ENCODE peak calls at places on chromosomes 4 and X, in nine cellular contexts. One of them, this sample, is unnamed.

GRCh38 chr4:10783351-10783750 is 98.8 kb upstream of the CLNK start:
- DNase-seq in H9: no peak
- DNase-seq in spleen: no peak
- DNase-seq in Caco-2: no peak
- DNase-seq in ovary: no peak
- DNase-seq in fibroblast of lung: peak; percentile 74
- DNase-seq in right atrium auricular region: no peak
- DNase-seq in mesothelial cell of epicardium: no peak
- DNase-seq in left ventricle myocardium inferior: no peak
- DNase-seq in this sample: no peak

GRCh38 chr4:7156273-7157139 is 35.8 kb upstream of the SORCS2 start:
- DNase-seq in H9: peak; percentile 79
- DNase-seq in spleen: peak; percentile 53
- DNase-seq in Caco-2: peak; percentile 25
- DNase-seq in ovary: peak; percentile 73
- DNase-seq in fibroblast of lung: peak; percentile 28
- DNase-seq in right atrium auricular region: no peak
- DNase-seq in mesothelial cell of epicardium: no peak
- DNase-seq in left ventricle myocardium inferior: peak; percentile 41
- DNase-seq in this sample: peak; percentile 11

GRCh38 chr4:85457752-85458467 is 17.0 kb upstream of the ARHGAP24 start:
- DNase-seq in H9: no peak
- DNase-seq in spleen: no peak
- DNase-seq in Caco-2: no peak
- DNase-seq in ovary: no peak
- DNase-seq in fibroblast of lung: peak; percentile 26
- DNase-seq in right atrium auricular region: no peak
- DNase-seq in mesothelial cell of epicardium: no peak
- DNase-seq in left ventricle myocardium inferior: no peak
- DNase-seq in this sample: no peak

GRCh38 chr4:168803727-168804126 is 206.3 kb downstream of the CBR4 start:
- DNase-seq in H9: peak; percentile 40
- DNase-seq in spleen: no peak
- DNase-seq in Caco-2: no peak
- DNase-seq in ovary: no peak
- DNase-seq in fibroblast of lung: peak; percentile 62
- DNase-seq in right atrium auricular region: no peak
- DNase-seq in mesothelial cell of epicardium: no peak
- DNase-seq in left ventricle myocardium inferior: no peak
- DNase-seq in this sample: no peak

GRCh38 chr4:124135409-124135813 is 577.1 kb downstream of the ANKRD50 start:
- DNase-seq in H9: no peak
- DNase-seq in spleen: no peak
- DNase-seq in Caco-2: no peak
- DNase-seq in ovary: no peak
- DNase-seq in fibroblast of lung: peak; percentile 62
- DNase-seq in right atrium auricular region: no peak
- DNase-seq in mesothelial cell of epicardium: no peak
- DNase-seq in left ventricle myocardium inferior: no peak
- DNase-seq in this sample: no peak

GRCh38 chrX:323721-324628 is 5.4 kb upstream of the GTPBP6 start:
- DNase-seq in H9: peak; percentile 82
- DNase-seq in spleen: peak; percentile 84
- DNase-seq in Caco-2: peak; percentile 81
- DNase-seq in ovary: no peak
- DNase-seq in fibroblast of lung: peak; percentile 62
- DNase-seq in right atrium auricular region: no peak
- DNase-seq in mesothelial cell of epicardium: no peak
- DNase-seq in left ventricle myocardium inferior: peak; percentile 25
- DNase-seq in this sample: peak; percentile 81

GRCh38 chrX:46582964-46583363 is 9.4 kb downstream of the CHST7 start:
- DNase-seq in H9: no peak
- DNase-seq in spleen: no peak
- DNase-seq in Caco-2: no peak
- DNase-seq in ovary: no peak
- DNase-seq in fibroblast of lung: peak; percentile 88
- DNase-seq in right atrium auricular region: no peak
- DNase-seq in mesothelial cell of epicardium: no peak
- DNase-seq in left ventricle myocardium inferior: no peak
- DNase-seq in this sample: no peak

GRCh38 chr4:53014368-53014767 is 152.3 kb downstream of the RASL11B start:
- DNase-seq in H9: no peak
- DNase-seq in spleen: no peak
- DNase-seq in Caco-2: no peak
- DNase-seq in ovary: no peak
- DNase-seq in fibroblast of lung: no peak
- DNase-seq in right atrium auricular region: no peak
- DNase-seq in mesothelial cell of epicardium: no peak
- DNase-seq in left ventricle myocardium inferior: no peak
- DNase-seq in this sample: no peak

GRCh38 chrX:97238632-97239031 is 354.9 kb downstream of the RPA4 start:
- DNase-seq in H9: no peak
- DNase-seq in spleen: no peak
- DNase-seq in Caco-2: no peak
- DNase-seq in ovary: no peak
- DNase-seq in fibroblast of lung: peak; percentile 35
- DNase-seq in right atrium auricular region: no peak
- DNase-seq in mesothelial cell of epicardium: no peak
- DNase-seq in left ventricle myocardium inferior: no peak
- DNase-seq in this sample: no peak

GRCh38 chr4:70925899-70926635 is 23.9 kb downstream of the MOB1B start:
- DNase-seq in H9: no peak
- DNase-seq in spleen: no peak
- DNase-seq in Caco-2: no peak
- DNase-seq in ovary: no peak
- DNase-seq in fibroblast of lung: no peak
- DNase-seq in right atrium auricular region: no peak
- DNase-seq in mesothelial cell of epicardium: no peak
- DNase-seq in left ventricle myocardium inferior: no peak
- DNase-seq in this sample: no peak

GRCh38 chr4:29972121-29972520 is 748.0 kb upstream of the PCDH7 start:
- DNase-seq in H9: no peak
- DNase-seq in spleen: no peak
- DNase-seq in Caco-2: no peak
- DNase-seq in ovary: no peak
- DNase-seq in fibroblast of lung: no peak
- DNase-seq in right atrium auricular region: no peak
- DNase-seq in mesothelial cell of epicardium: no peak
- DNase-seq in left ventricle myocardium inferior: no peak
- DNase-seq in this sample: no peak

GRCh38 chr4:29966386-29966785 is 753.8 kb upstream of the PCDH7 start:
- DNase-seq in H9: no peak
- DNase-seq in spleen: no peak
- DNase-seq in Caco-2: no peak
- DNase-seq in ovary: no peak
- DNase-seq in fibroblast of lung: no peak
- DNase-seq in right atrium auricular region: no peak
- DNase-seq in mesothelial cell of epicardium: no peak
- DNase-seq in left ventricle myocardium inferior: no peak
- DNase-seq in this sample: no peak

DNA sequence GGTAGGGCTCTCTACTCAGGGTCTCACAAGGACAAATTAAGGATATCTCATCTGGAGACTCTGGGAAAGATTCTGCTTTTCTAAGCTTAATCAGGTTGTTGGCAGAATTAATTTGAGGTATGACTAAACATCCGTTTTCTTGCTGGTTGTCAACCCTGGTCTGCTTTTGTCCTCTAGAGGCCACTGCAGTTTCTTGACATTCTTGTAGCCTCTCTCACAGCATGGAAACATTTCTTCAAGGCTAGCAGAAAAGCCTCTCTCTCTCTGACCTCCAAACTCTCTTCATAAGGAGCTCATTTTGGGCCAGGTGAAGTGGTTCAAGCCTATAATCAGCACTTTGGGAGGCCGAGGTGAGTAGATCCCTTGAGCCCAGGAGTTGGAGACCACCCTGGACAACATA is 749.5 kb upstream of the PCDH7 start:
- DNase-seq in H9: peak; percentile 44
- DNase-seq in spleen: no peak
- DNase-seq in Caco-2: no peak
- DNase-seq in ovary: no peak
- DNase-seq in fibroblast of lung: peak; percentile 18
- DNase-seq in right atrium auricular region: no peak
- DNase-seq in mesothelial cell of epicardium: no peak
- DNase-seq in left ventricle myocardium inferior: no peak
- DNase-seq in this sample: no peak
- TF ChIP-seq CTCF in H9: peak; percentile 65
- TF ChIP-seq CTCF in spleen: no peak
- TF ChIP-seq CTCF in Caco-2: peak; percentile 52
- TF ChIP-seq CTCF in ovary: no peak
- TF ChIP-seq CTCF in fibroblast of lung: peak; percentile 50
- TF ChIP-seq CTCF in right atrium auricular region: no peak
- TF ChIP-seq CTCF in mesothelial cell of epicardium: no peak
- TF ChIP-seq CTCF in left ventricle myocardium inferior: no peak
- TF ChIP-seq CTCF in this sample: no peak

DNA sequence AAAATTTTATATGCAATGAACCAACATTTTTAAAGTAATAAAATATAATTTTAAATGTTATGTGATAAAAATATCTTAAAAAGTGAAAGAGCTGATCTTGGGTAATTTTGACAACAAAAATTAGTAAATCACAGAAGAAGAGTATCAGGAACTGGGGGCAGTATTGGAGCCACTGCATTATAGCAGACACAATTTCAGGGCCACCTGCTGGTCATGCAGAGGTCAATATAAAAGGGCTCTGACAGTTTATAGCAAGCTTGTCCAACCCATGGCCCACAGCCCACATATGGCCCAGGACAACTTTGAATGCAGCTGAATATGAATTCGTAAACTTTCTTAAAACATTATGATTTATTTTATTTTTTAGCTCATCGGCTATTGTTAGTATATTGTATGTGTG is 13.0 kb upstream of the LEF1 start:
- DNase-seq in H9: no peak
- DNase-seq in spleen: no peak
- DNase-seq in Caco-2: no peak
- DNase-seq in ovary: no peak
- DNase-seq in fibroblast of lung: no peak
- DNase-seq in right atrium auricular region: no peak
- DNase-seq in mesothelial cell of epicardium: no peak
- DNase-seq in left ventricle myocardium inferior: no peak
- DNase-seq in this sample: no peak
- TF ChIP-seq CTCF in H9: peak; percentile 40
- TF ChIP-seq CTCF in spleen: no peak
- TF ChIP-seq CTCF in Caco-2: peak; percentile 41
- TF ChIP-seq CTCF in ovary: no peak
- TF ChIP-seq CTCF in fibroblast of lung: no peak
- TF ChIP-seq CTCF in right atrium auricular region: no peak
- TF ChIP-seq CTCF in mesothelial cell of epicardium: no peak
- TF ChIP-seq CTCF in left ventricle myocardium inferior: peak; percentile 13
- TF ChIP-seq CTCF in this sample: peak; percentile 12

GRCh38 chrX:44903107-44903506 is 30.1 kb downstream of the KDM6A start:
- DNase-seq in H9: no peak
- DNase-seq in spleen: no peak
- DNase-seq in Caco-2: no peak
- DNase-seq in ovary: no peak
- DNase-seq in fibroblast of lung: peak; percentile 67
- DNase-seq in right atrium auricular region: no peak
- DNase-seq in mesothelial cell of epicardium: no peak
- DNase-seq in left ventricle myocardium inferior: no peak
- DNase-seq in this sample: no peak

GRCh38 chrX:44903842-44904530 is 31.0 kb downstream of the KDM6A start:
- DNase-seq in H9: no peak
- DNase-seq in spleen: no peak
- DNase-seq in Caco-2: no peak
- DNase-seq in ovary: no peak
- DNase-seq in fibroblast of lung: no peak
- DNase-seq in right atrium auricular region: no peak
- DNase-seq in mesothelial cell of epicardium: no peak
- DNase-seq in left ventricle myocardium inferior: no peak
- DNase-seq in this sample: no peak

GRCh38 chrX:44906542-44906941 is 33.6 kb downstream of the KDM6A start:
- DNase-seq in H9: no peak
- DNase-seq in spleen: peak; percentile 62
- DNase-seq in Caco-2: no peak
- DNase-seq in ovary: no peak
- DNase-seq in fibroblast of lung: no peak
- DNase-seq in right atrium auricular region: no peak
- DNase-seq in mesothelial cell of epicardium: no peak
- DNase-seq in left ventricle myocardium inferior: no peak
- DNase-seq in this sample: no peak

GRCh38 chrX:44906041-44906440 is 33.1 kb downstream of the KDM6A start:
- DNase-seq in H9: no peak
- DNase-seq in spleen: peak; percentile 43
- DNase-seq in Caco-2: no peak
- DNase-seq in ovary: no peak
- DNase-seq in fibroblast of lung: no peak
- DNase-seq in right atrium auricular region: no peak
- DNase-seq in mesothelial cell of epicardium: no peak
- DNase-seq in left ventricle myocardium inferior: no peak
- DNase-seq in this sample: no peak

DNA sequence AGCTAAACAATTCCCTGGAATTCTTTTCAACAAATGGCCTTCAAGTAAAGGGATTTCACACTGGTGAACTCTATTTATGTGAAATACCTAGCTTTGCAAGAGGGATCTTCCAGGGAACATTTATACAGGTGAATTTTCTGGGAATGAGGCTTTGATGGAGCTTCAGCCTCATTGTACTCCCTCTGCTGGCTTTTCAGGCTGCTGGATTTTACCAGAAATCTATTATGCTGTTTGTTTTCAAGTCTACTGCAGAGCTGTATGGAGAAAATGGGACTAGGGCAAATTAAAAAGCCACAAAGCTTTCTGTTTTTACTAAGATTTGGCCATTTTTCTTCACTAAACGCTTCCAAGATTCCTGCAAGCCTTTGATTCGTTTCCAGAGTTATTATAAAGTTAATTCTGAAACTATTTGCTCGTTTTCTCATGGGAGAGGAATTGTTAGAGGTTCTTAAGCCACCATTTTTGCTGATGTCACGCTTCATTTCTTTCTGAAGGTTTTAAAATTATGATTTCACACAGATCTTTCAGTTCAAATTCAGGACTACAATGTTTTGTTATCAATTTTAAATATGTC is 31.6 kb downstream of the KDM6A start:
- DNase-seq in H9: no peak
- DNase-seq in spleen: no peak
- DNase-seq in Caco-2: no peak
- DNase-seq in ovary: no peak
- DNase-seq in fibroblast of lung: no peak
- DNase-seq in right atrium auricular region: no peak
- DNase-seq in mesothelial cell of epicardium: no peak
- DNase-seq in left ventricle myocardium inferior: no peak
- DNase-seq in this sample: no peak
- TF ChIP-seq CTCF in H9: peak; percentile 35
- TF ChIP-seq CTCF in spleen: no peak
- TF ChIP-seq CTCF in Caco-2: peak; percentile 24
- TF ChIP-seq CTCF in ovary: no peak
- TF ChIP-seq CTCF in fibroblast of lung: peak; percentile 30
- TF ChIP-seq CTCF in right atrium auricular region: no peak
- TF ChIP-seq CTCF in mesothelial cell of epicardium: no peak
- TF ChIP-seq CTCF in left ventricle myocardium inferior: no peak
- TF ChIP-seq CTCF in this sample: no peak

DNA sequence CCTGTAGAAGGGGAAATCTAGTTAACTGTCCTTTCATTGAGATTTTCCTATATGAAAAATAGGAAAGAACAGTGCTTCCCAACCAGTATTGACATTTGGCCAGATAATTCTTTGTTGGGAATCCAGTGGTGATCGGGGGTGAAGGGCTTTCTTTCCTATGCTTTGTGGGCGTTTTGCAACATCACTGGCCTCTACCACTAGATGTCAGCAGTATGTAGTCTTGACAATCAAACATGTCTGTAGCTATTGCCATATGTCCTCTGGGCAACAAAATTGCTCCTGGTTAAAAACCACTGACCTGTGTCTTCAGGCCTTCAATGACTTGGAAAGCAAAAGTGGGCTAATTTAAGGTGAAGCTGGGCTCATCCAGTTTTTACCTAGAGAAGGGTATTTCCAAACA is 658.5 kb downstream of the DACH2 start:
- DNase-seq in H9: peak; percentile 28
- DNase-seq in spleen: no peak
- DNase-seq in Caco-2: peak; percentile 27
- DNase-seq in ovary: no peak
- DNase-seq in fibroblast of lung: peak; percentile 10
- DNase-seq in right atrium auricular region: no peak
- DNase-seq in mesothelial cell of epicardium: no peak
- DNase-seq in left ventricle myocardium inferior: no peak
- DNase-seq in this sample: no peak
- TF ChIP-seq CTCF in H9: peak; percentile 77
- TF ChIP-seq CTCF in spleen: peak; percentile 9
- TF ChIP-seq CTCF in Caco-2: peak; percentile 64
- TF ChIP-seq CTCF in ovary: no peak
- TF ChIP-seq CTCF in fibroblast of lung: peak; percentile 42
- TF ChIP-seq CTCF in right atrium auricular region: peak; percentile 22
- TF ChIP-seq CTCF in mesothelial cell of epicardium: no peak
- TF ChIP-seq CTCF in left ventricle myocardium inferior: peak; percentile 19
- TF ChIP-seq CTCF in this sample: peak; percentile 25